ENCODE peak calls at places on chromosomes 5 and 9, in six cellular contexts. S is HS-5; D is T47D; H is aorta; Y is fibroblast of mammary gland; Z is activated CD8-positive, alpha-beta memory T cell treated with anti-CD3 and anti-CD28 coated beads for 24 hours. L is an unnamed sample.

GRCh38 chr9:114898741-114899140 is 31.6 kb downstream of the TNFSF8 start:
- DNase-seq in S (no peak), D (no peak), H (peak; percentile 69), Y (no peak), Z (peak; percentile 80), L (no peak)

GRCh38 chr5:98840946-98841345 is 67.5 kb downstream of the RGMB start:
- DNase-seq in S (no peak), D (peak; percentile 9), H (no peak), Y (no peak), Z (no peak), L (no peak)

GRCh38 chr5:154368041-154368800 is 77.6 kb upstream of the SAP30L start:
- DNase-seq in S (peak; percentile 90), D (peak; percentile 58), H (no peak), Y (peak; percentile 95), Z (no peak), L (peak; percentile 99)

GRCh38 chr5:86881493-86882090 is 263.9 kb downstream of the COX7C start:
- DNase-seq in S (no peak), D (no peak), H (no peak), Y (no peak), Z (no peak), L (no peak)

GRCh38 chr5:66415208-66415607 is 181.0 kb upstream of the MAST4 start:
- DNase-seq in S (no peak), D (no peak), H (no peak), Y (peak; percentile 15), Z (no peak), L (no peak)

GRCh38 chr9:89360465-89360864 is 42.2 kb downstream of the SECISBP2 start:
- DNase-seq in S (no peak), D (no peak), H (no peak), Y (no peak), Z (no peak), L (no peak)

GRCh38 chr5:20572560-20572959 is 584.6 kb upstream of the CDH18 start:
- DNase-seq in S (peak; percentile 92), D (no peak), H (no peak), Y (peak; percentile 56), Z (no peak), L (peak; percentile 88)

GRCh38 chr9:130493021-130493420 is 48.3 kb downstream of the ASS1 start:
- DNase-seq in S (no peak), D (no peak), H (no peak), Y (no peak), Z (no peak), L (no peak)

GRCh38 chr5:19853616-19854240 is 134.3 kb downstream of the CDH18 start:
- DNase-seq in S (peak; percentile 89), D (no peak), H (no peak), Y (no peak), Z (no peak), L (peak; percentile 10)

GRCh38 chr9:83582026-83582425 is 40.9 kb upstream of the IDNK start:
- DNase-seq in S (peak; percentile 29), D (no peak), H (no peak), Y (peak; percentile 86), Z (no peak), L (peak; percentile 82)

GRCh38 chr5:179371123-179371515 is 25.9 kb upstream of the ADAMTS2 start:
- DNase-seq in S (no peak), D (no peak), H (no peak), Y (no peak), Z (no peak), L (no peak)

GRCh38 chr9:107597743-107598217 is 108.2 kb upstream of the KLF4 start:
- DNase-seq in S (no peak), D (no peak), H (no peak), Y (no peak), Z (no peak), L (no peak)

GRCh38 chr5:132387649-132388117 is 18.2 kb downstream of the SLC22A5 start:
- DNase-seq in S (peak; percentile 85), D (peak; percentile 74), H (peak; percentile 78), Y (peak; percentile 99), Z (no peak), L (peak; percentile 97)

GRCh38 chr5:96706433-96707111 is 44.4 kb downstream of the CAST start:
- DNase-seq in S (no peak), D (no peak), H (no peak), Y (no peak), Z (no peak), L (no peak)

GRCh38 chr5:104793031-104793430 is 1230.4 kb upstream of the NUDT12 start:
- DNase-seq in S (peak; percentile 29), D (no peak), H (no peak), Y (no peak), Z (no peak), L (peak; percentile 47)

GRCh38 chr5:108437425-108437824 is 55.5 kb upstream of the FBXL17 start:
- DNase-seq in S (no peak), D (no peak), H (no peak), Y (no peak), Z (no peak), L (no peak)

GRCh38 chr5:25006734-25007133 is 362.0 kb upstream of the CDH10 start:
- DNase-seq in S (peak; percentile 47), D (peak; percentile 84), H (no peak), Y (no peak), Z (no peak), L (no peak)

GRCh38 chr5:176620333-176620981 is 9.9 kb downstream of the SNCB start:
- DNase-seq in S (no peak), D (no peak), H (no peak), Y (peak; percentile 30), Z (no peak), L (peak; percentile 45)

GRCh38 chr9:126733005-126733404 is 71.8 kb upstream of the ZBTB43 start:
- DNase-seq in S (no peak), D (no peak), H (no peak), Y (no peak), Z (no peak), L (no peak)

GRCh38 chr5:172689801-172690200 is 48.7 kb downstream of the NEURL1B start:
- DNase-seq in S (no peak), D (no peak), H (no peak), Y (no peak), Z (no peak), L (no peak)

GRCh38 chr9:83491995-83492394 is 46.2 kb downstream of the FRMD3 start:
- DNase-seq in S (no peak), D (no peak), H (no peak), Y (no peak), Z (no peak), L (no peak)

GRCh38 chr5:72517961-72518690 is 10.9 kb upstream of the ZNF366 start:
- DNase-seq in S (no peak), D (no peak), H (peak; percentile 88), Y (no peak), Z (no peak), L (peak; percentile 44)

GRCh38 chr5:81789033-81789432 is 38.1 kb upstream of the SSBP2 start:
- DNase-seq in S (no peak), D (no peak), H (no peak), Y (peak; percentile 91), Z (no peak), L (peak; percentile 71)

GRCh38 chr5:95644351-95645042 is 2.1 kb upstream of the RFESD start:
- DNase-seq in S (no peak), D (peak; percentile 79), H (no peak), Y (peak; percentile 67), Z (peak; percentile 69), L (peak; percentile 84)

GRCh38 chr5:59767753-59768159 is 125.8 kb downstream of the PDE4D start:
- DNase-seq in S (no peak), D (no peak), H (no peak), Y (no peak), Z (no peak), L (no peak)

GRCh38 chr5:83955916-83956315 is 235.3 kb upstream of the HAPLN1 start:
- DNase-seq in S (no peak), D (no peak), H (no peak), Y (peak; percentile 46), Z (no peak), L (peak; percentile 75)

GRCh38 chr9:101485873-101486692 is 47.6 kb upstream of the RNF20 start:
- DNase-seq in S (no peak), D (no peak), H (peak; percentile 65), Y (peak; percentile 27), Z (no peak), L (peak; percentile 42)

GRCh38 chr5:83767409-83767992 is 46.8 kb upstream of the HAPLN1 start:
- DNase-seq in S (no peak), D (peak; percentile 26), H (no peak), Y (peak; percentile 15), Z (no peak), L (no peak)

GRCh38 chr5:399296-400281 is 43.4 kb upstream of the EXOC3 start:
- DNase-seq in S (peak; percentile 61), D (no peak), H (peak; percentile 93), Y (peak; percentile 90), Z (peak; percentile 92), L (peak; percentile 82)

GRCh38 chr5:132952829-132953228 is 10.6 kb downstream of the AFF4 start:
- DNase-seq in S (no peak), D (peak; percentile 44), H (no peak), Y (no peak), Z (no peak), L (no peak)

GRCh38 chr9:69097053-69097452 is 61.5 kb downstream of the FXN start:
- DNase-seq in S (no peak), D (peak; percentile 1), H (no peak), Y (peak; percentile 79), Z (no peak), L (peak; percentile 91)

L was measured in choroid plexus epithelial cell.